ENCODE peak calls at places on chromosomes 2 and 18, in six cellular contexts. R is mammary epithelial cell, T is astrocyte, P is K562, S is GM23338, C is PC-3. Z is an unnamed sample.

GRCh38 chr2:112630268-112630667 is 15.5 kb upstream of the SLC20A1 start:
- DNase-seq in S (no peak), C (no peak), T (no peak), R (no peak), P (no peak), Z (no peak)

GRCh38 chr2:86037795-86038192 is 67.9 kb downstream of the POLR1A start:
- DNase-seq in S (no peak), R (no peak), C (no peak), T (no peak), P (no peak), Z (no peak)

GRCh38 chr18:62718268-62718800 is 3.0 kb downstream of the PHLPP1 start:
- DNase-seq in C (peak), P (no peak), T (peak), R (no peak), S (no peak), Z (peak)

GRCh38 chr2:120110062-120110362 is 97.1 kb downstream of the EPB41L5 start:
- DNase-seq in C (no peak), R (no peak), P (no peak), S (no peak), T (no peak), Z (no peak)

GRCh38 chr2:69564604-69565003 is 78.9 kb downstream of the AAK1 start:
- DNase-seq in C (no peak), P (no peak), S (no peak), T (no peak), R (no peak), Z (no peak)

GRCh38 chr2:148300534-148300933 is 279.6 kb downstream of the MBD5 start:
- DNase-seq in T (peak), S (no peak), C (no peak), R (no peak), P (no peak), Z (peak)

GRCh38 chr2:239570971-239571520 is 170.2 kb upstream of the HDAC4 start:
- DNase-seq in P (no peak), T (no peak), C (no peak), S (no peak), R (no peak), Z (no peak)

GRCh38 chr2:20650412-20650879 is 452 bp downstream of the HS1BP3 start:
- DNase-seq in S (peak), P (peak), T (no peak), R (peak), C (peak), Z (peak)

GRCh38 chr2:230828272-230828961 is 36.3 kb upstream of the ITM2C start:
- DNase-seq in C (no peak), P (no peak), T (no peak), R (no peak), S (peak), Z (no peak)

GRCh38 chr2:55159037-55159651 is 72.9 kb downstream of the CLHC1 start:
- DNase-seq in C (no peak), S (no peak), T (no peak), P (peak), R (no peak), Z (peak)

GRCh38 chr18:3262234-3263171 is 570 bp downstream of the MYL12B start:
- DNase-seq in R (peak), P (peak), T (peak), C (peak), S (peak), Z (peak)

GRCh38 chr2:51212374-51212773 is 180.4 kb upstream of the NRXN1 start:
- DNase-seq in S (no peak), P (no peak), T (no peak), R (no peak), C (no peak), Z (peak)

GRCh38 chr18:76446321-76446720 is 48.7 kb downstream of the ZNF516 start:
- DNase-seq in C (no peak), R (no peak), T (no peak), S (no peak), P (no peak), Z (no peak)
- H3K4me3 ChIP-seq in C (no peak), R (no peak), T (no peak), S (no peak), P (no peak), Z (no peak)

GRCh38 chr2:19356545-19357382 is 1.7 kb downstream of the OSR1 start:
- DNase-seq in P (no peak), S (peak), C (no peak), R (peak), T (no peak), Z (no peak)
- TF ChIP-seq EZH2 in P (no peak), S (peak), C (no peak), R (no peak), T (peak), Z (no peak)

GRCh38 chr18:67010916-67011315 is 407.0 kb upstream of the CDH19 start:
- DNase-seq in P (no peak), T (peak), S (no peak), R (peak), C (peak), Z (no peak)
- H3K4me3 ChIP-seq in P (no peak), T (no peak), S (no peak), R (no peak), C (no peak), Z (no peak)

DNA sequence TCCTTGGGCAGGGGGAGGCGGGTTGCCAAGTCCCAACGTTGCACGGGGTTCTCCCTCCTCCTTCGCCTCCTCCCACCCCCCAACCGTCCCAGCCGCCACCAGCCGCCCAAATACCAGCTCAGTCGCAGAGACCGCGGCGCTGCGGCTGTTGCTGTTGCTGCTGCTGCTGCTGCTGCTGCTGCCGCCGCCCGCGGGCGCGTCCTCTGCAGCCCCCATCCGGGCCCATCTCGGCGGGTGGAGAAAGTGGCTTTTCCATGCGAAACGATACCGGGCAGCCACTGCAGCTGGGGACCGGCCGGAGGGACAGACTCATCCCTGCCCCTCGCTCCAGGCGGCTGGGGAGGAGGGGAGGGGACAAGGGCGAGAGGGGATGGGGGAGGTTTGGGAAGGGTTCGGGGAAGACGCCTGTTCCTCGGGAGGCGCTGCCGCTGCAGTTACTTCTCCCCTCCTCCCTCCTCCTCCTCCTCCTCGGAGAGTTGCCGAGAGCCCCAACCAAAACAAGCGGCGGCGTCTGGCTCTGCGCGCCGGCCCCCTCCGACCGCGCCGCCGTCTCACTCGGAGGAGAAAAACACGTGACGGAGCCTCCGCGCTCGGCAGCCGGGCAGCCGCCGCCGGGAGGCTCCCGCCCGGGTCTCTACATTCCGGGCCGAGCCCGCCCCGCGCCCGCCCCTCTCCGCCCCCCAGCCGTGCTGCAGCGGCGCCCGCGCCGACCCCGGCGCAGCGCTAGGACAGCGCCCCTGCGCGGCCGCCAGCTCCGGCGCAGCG is at the start of gene IRS1:
- DNase-seq in P (peak), C (peak), S (peak), T (peak), R (peak), Z (peak)
- TF ChIP-seq EZH2 in P (no peak), C (no peak), S (no peak), T (no peak), R (no peak), Z (no peak)

GRCh38 chr2:64327129-64327509 is 126.8 kb upstream of the LGALSL start:
- DNase-seq in T (no peak), R (peak), S (no peak), C (peak), P (no peak), Z (no peak)
- H3K4me3 ChIP-seq in T (no peak), R (no peak), S (no peak), C (no peak), P (no peak), Z (no peak)

GRCh38 chr2:215946581-215946980 is 66.8 kb downstream of the MREG start:
- DNase-seq in R (no peak), S (no peak), P (no peak), T (no peak), C (no peak), Z (no peak)
- TF ChIP-seq EZH2 in R (no peak), S (no peak), P (no peak), T (no peak), C (no peak), Z (no peak)

GRCh38 chr18:49491534-49491856 is 4.5 kb upstream of the C18orf32 start:
- DNase-seq in S (no peak), R (no peak), P (no peak), C (no peak), T (no peak), Z (no peak)

GRCh38 chr18:49486617-49486958 is 446 bp downstream of the C18orf32 start:
- DNase-seq in P (no peak), S (no peak), T (no peak), C (no peak), R (no peak), Z (peak)

GRCh38 chr18:49490246-49490762 is 3.3 kb upstream of the C18orf32 start:
- DNase-seq in T (peak), S (no peak), R (no peak), C (no peak), P (no peak), Z (peak)

GRCh38 chr18:49486959-49487710 is at the start of gene C18orf32:
- DNase-seq in C (peak), S (peak), P (peak), R (peak), T (peak), Z (peak)

GRCh38 chr18:49487711-49488310 is 777 bp upstream of the C18orf32 start:
- DNase-seq in R (no peak), T (no peak), C (no peak), P (peak), S (no peak), Z (no peak)
- H3K4me3 ChIP-seq in R (peak), T (peak), C (peak), P (peak), S (peak), Z (peak)

GRCh38 chr2:199798881-199799580 is 52.0 kb downstream of the FTCDNL1 start:
- DNase-seq in P (no peak), S (no peak), T (no peak), C (no peak), R (no peak), Z (peak)
- TF ChIP-seq EZH2 in P (no peak), S (no peak), T (no peak), C (peak), R (no peak), Z (no peak)

DNA sequence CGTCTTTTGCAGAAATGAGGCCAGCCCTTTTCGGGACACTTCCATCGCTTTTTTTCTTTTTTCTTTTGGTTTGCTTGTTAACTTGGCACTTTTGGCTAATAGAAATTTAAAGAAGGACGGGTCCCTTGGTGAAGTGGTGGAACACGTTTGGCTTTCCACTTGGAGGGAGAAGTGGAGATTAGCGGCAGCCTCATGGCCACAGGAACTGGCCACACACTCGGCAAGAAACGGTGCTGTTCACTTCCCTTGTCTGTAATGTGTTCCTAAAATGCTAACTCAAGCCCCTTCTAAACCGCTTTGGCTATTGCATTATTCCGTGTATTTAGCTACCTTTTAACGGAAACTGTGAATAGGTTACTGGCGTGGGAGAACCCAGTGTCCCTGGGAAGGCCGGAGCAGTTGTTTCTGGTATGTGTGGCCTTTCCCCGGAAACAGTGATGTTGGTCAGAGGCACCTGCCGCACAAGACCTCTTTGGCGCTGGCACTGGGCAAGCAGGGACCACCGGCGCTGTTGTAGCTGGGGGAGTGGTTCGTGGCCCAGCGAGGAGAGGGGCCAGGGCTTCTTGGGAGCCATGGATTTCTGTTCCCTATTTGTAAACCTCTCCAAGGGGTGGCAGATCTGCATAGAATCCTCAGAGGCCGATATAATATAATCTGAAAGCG is 981 bp downstream of the RAMP1 start:
- DNase-seq in R (no peak), C (no peak), T (no peak), P (no peak), S (no peak), Z (peak)
- H3K4me3 ChIP-seq in R (no peak), C (peak), T (peak), P (no peak), S (peak), Z (no peak)

DNA sequence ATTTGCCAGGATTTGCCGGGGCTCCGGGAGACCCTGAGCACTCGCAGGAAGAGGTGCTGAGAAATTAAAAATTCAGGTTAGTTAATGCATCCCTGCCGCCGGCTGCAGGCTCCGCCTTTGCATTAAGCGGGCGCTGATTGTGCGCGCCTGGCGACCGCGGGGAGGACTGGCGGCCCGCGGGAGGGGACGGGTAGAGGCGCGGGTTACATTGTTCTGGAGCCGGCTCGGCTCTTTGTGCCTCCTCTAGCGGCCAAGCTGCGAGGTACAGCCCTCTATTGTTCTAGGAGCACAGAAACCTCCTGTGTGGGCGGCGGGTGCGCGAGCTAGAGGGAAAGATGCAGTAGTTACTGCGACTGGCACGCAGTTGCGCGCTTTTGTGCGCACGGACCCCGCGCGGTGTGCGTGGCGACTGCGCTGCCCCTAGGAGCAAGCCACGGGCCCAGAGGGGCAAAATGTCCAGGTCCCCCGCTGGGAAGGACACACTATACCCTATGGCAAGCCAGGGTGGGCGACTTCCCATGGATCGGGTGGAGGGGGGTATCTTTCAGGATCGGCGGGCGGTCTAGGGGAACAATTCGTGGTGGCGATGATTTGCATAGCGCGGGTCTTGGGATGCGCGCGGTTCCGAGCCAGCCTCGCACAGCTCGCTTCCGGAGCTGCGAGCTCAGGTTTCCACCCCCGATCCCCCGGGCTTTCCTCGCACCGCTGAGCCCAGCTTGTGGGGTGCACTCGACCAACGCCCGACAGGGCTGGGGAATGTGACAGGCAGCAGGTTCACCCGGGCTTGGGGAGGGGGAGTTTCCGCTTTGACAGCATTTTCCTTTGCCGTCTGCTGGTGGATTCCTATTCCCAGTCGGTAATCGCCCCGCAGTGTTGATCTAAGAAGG is 2.9 kb downstream of the ONECUT2 start:
- DNase-seq in T (peak), C (peak), S (peak), P (no peak), R (peak), Z (peak)
- TF ChIP-seq EZH2 in T (peak), C (no peak), S (peak), P (no peak), R (peak), Z (peak)

Z was measured in fibroblast of lung.